ENCODE peak calls at places on chromosomes 7 and 10, in five cellular contexts. Q is iPS-NIHi11, Z is hypothalamus, V is DMS153, M is left cardiac atrium. X is an unnamed sample.

GRCh38 chr10:29141761-29142160 is 147.1 kb upstream of the LYZL1 start:
- DNase-seq in Q (no peak), Z (no peak), V (no peak), M (no peak), X (no peak)

GRCh38 chr7:148149730-148150129 is 440.8 kb upstream of the C7orf33 start:
- DNase-seq in Q (no peak), Z (no peak), V (no peak), M (no peak), X (no peak)

GRCh38 chr10:110513949-110514348 is 16.2 kb downstream of the DUSP5 start:
- DNase-seq in Q (no peak), Z (no peak), V (no peak), M (no peak), X (no peak)

GRCh38 chr10:126104767-126105166 is 208.4 kb downstream of the FANK1 start:
- DNase-seq in Q (no peak), Z (no peak), V (no peak), M (peak; percentile 42), X (no peak)

GRCh38 chr7:152106990-152107389 is 81.5 kb downstream of the GALNT11 start:
- DNase-seq in Q (no peak), Z (no peak), V (no peak), M (no peak), X (no peak)

GRCh38 chr10:50347394-50347802 is 96.1 kb upstream of the ASAH2 start:
- DNase-seq in Q (no peak), Z (no peak), V (no peak), M (no peak), X (no peak)

GRCh38 chr10:124232686-124233545 is 139.5 kb upstream of the CHST15 start:
- DNase-seq in Q (no peak), Z (no peak), V (no peak), M (no peak), X (no peak)

GRCh38 chr10:88461426-88461825 is 121.7 kb downstream of the RNLS start:
- DNase-seq in Q (no peak), Z (no peak), V (no peak), M (no peak), X (no peak)

GRCh38 chr10:102485093-102485785 is 17.3 kb downstream of the ACTR1A start:
- DNase-seq in Q (no peak), Z (no peak), V (no peak), M (no peak), X (no peak)

GRCh38 chr7:106864298-106865081 is 592 bp upstream of the PIK3CG start:
- DNase-seq in Q (no peak), Z (no peak), V (no peak), M (no peak), X (no peak)

GRCh38 chr7:6608081-6608480 is 7.3 kb upstream of the ZNF853 start:
- DNase-seq in Q (no peak), Z (no peak), V (no peak), M (no peak), X (no peak)

GRCh38 chr7:22481726-22482125 is 18.3 kb downstream of the STEAP1B start:
- DNase-seq in Q (no peak), Z (no peak), V (peak; percentile 92), M (no peak), X (no peak)

GRCh38 chr10:49397036-49397999 is 1.4 kb upstream of the DRGX start:
- DNase-seq in Q (no peak), Z (no peak), V (no peak), M (no peak), X (no peak)

GRCh38 chr7:2242541-2243482 is 786 bp downstream of the NUDT1 start:
- DNase-seq in Q (no peak), Z (no peak), V (no peak), M (no peak), X (no peak)

GRCh38 chr7:148702876-148703670 is 4.4 kb downstream of the CUL1 start:
- DNase-seq in Q (no peak), Z (no peak), V (no peak), M (no peak), X (no peak)

GRCh38 chr10:86614853-86615252 is 39.5 kb upstream of the OPN4 start:
- DNase-seq in Q (no peak), Z (no peak), V (no peak), M (no peak), X (no peak)

GRCh38 chr10:89574348-89574747 is 39.0 kb upstream of the SLC16A12 start:
- DNase-seq in Q (no peak), Z (no peak), V (no peak), M (no peak), X (no peak)

GRCh38 chr10:117134084-117135025 is 3.7 kb downstream of the VAX1 start:
- DNase-seq in Q (peak; percentile 41), Z (no peak), V (peak; percentile 8), M (no peak), X (no peak)

GRCh38 chr7:22718200-22718711 is 8.7 kb upstream of the IL6 start:
- DNase-seq in Q (no peak), Z (no peak), V (no peak), M (no peak), X (no peak)

GRCh38 chr10:117186832-117187615 is 10.3 kb upstream of the KCNK18 start:
- DNase-seq in Q (peak; percentile 51), Z (no peak), V (no peak), M (no peak), X (no peak)